ENCODE peak calls at places on chromosomes 2 and 18, in eight cellular contexts. One of them, this sample, is unnamed.

GRCh38 chr18:38981382-38981781 is 1415.8 kb upstream of the CELF4 start:
- DNase-seq in IMR-90: no peak
- DNase-seq in ovary: no peak
- DNase-seq in adrenal gland: no peak
- DNase-seq in heart left ventricle: no peak
- DNase-seq in uterus: no peak
- DNase-seq in transverse colon: no peak
- DNase-seq in tibial nerve: no peak
- DNase-seq in this sample: no peak

GRCh38 chr2:222774941-222775340 is 85.9 kb upstream of the ACSL3 start:
- DNase-seq in ovary: no peak
- DNase-seq in IMR-90: no peak
- DNase-seq in tibial nerve: no peak
- DNase-seq in heart left ventricle: no peak
- DNase-seq in transverse colon: no peak
- DNase-seq in adrenal gland: no peak
- DNase-seq in uterus: no peak
- DNase-seq in this sample: no peak

GRCh38 chr2:7007846-7008741 is 90.9 kb downstream of the RNF144A start:
- DNase-seq in heart left ventricle: peak; percentile 91
- DNase-seq in uterus: peak; percentile 85
- DNase-seq in adrenal gland: peak; percentile 98
- DNase-seq in tibial nerve: peak; percentile 91
- DNase-seq in transverse colon: peak; percentile 73
- DNase-seq in ovary: peak; percentile 75
- DNase-seq in IMR-90: no peak
- DNase-seq in this sample: no peak

GRCh38 chr2:20147351-20147750 is 77.6 kb downstream of the SDC1 start:
- DNase-seq in uterus: no peak
- DNase-seq in IMR-90: no peak
- DNase-seq in heart left ventricle: no peak
- DNase-seq in transverse colon: no peak
- DNase-seq in tibial nerve: no peak
- DNase-seq in adrenal gland: no peak
- DNase-seq in ovary: no peak
- DNase-seq in this sample: no peak

GRCh38 chr2:167135691-167136090 is 247.4 kb downstream of the XIRP2 start:
- DNase-seq in ovary: no peak
- DNase-seq in uterus: no peak
- DNase-seq in transverse colon: no peak
- DNase-seq in adrenal gland: no peak
- DNase-seq in IMR-90: peak; percentile 55
- DNase-seq in tibial nerve: no peak
- DNase-seq in heart left ventricle: no peak
- DNase-seq in this sample: no peak

GRCh38 chr2:177295479-177295878 is 31.0 kb upstream of the NFE2L2 start:
- DNase-seq in ovary: peak; percentile 37
- DNase-seq in tibial nerve: no peak
- DNase-seq in transverse colon: no peak
- DNase-seq in IMR-90: peak; percentile 79
- DNase-seq in adrenal gland: no peak
- DNase-seq in heart left ventricle: no peak
- DNase-seq in uterus: peak; percentile 68
- DNase-seq in this sample: no peak

GRCh38 chr2:66582975-66583842 is 148.3 kb downstream of the MEIS1 start:
- DNase-seq in tibial nerve: no peak
- DNase-seq in IMR-90: peak; percentile 55
- DNase-seq in uterus: peak; percentile 44
- DNase-seq in heart left ventricle: no peak
- DNase-seq in ovary: no peak
- DNase-seq in transverse colon: no peak
- DNase-seq in adrenal gland: peak; percentile 39
- DNase-seq in this sample: no peak

GRCh38 chr2:120914839-120915521 is 179.3 kb downstream of the GLI2 start:
- DNase-seq in tibial nerve: peak; percentile 68
- DNase-seq in uterus: peak; percentile 80
- DNase-seq in IMR-90: peak; percentile 94
- DNase-seq in ovary: peak; percentile 88
- DNase-seq in heart left ventricle: peak; percentile 83
- DNase-seq in adrenal gland: peak; percentile 88
- DNase-seq in transverse colon: peak; percentile 56
- DNase-seq in this sample: peak; percentile 93

GRCh38 chr2:146602856-146603255 is 1242.0 kb upstream of the ACVR2A start:
- DNase-seq in uterus: no peak
- DNase-seq in tibial nerve: no peak
- DNase-seq in adrenal gland: no peak
- DNase-seq in ovary: no peak
- DNase-seq in heart left ventricle: no peak
- DNase-seq in transverse colon: no peak
- DNase-seq in IMR-90: peak; percentile 52
- DNase-seq in this sample: no peak

GRCh38 chr2:205903549-205904129 is 182.3 kb downstream of the INO80D start:
- DNase-seq in adrenal gland: peak; percentile 57
- DNase-seq in ovary: no peak
- DNase-seq in IMR-90: no peak
- DNase-seq in heart left ventricle: no peak
- DNase-seq in uterus: no peak
- DNase-seq in tibial nerve: no peak
- DNase-seq in transverse colon: peak; percentile 74
- DNase-seq in this sample: no peak

GRCh38 chr2:104026726-104027125 is 827.2 kb upstream of the POU3F3 start:
- DNase-seq in uterus: no peak
- DNase-seq in tibial nerve: no peak
- DNase-seq in ovary: no peak
- DNase-seq in transverse colon: no peak
- DNase-seq in adrenal gland: no peak
- DNase-seq in heart left ventricle: no peak
- DNase-seq in IMR-90: no peak
- DNase-seq in this sample: no peak

DNA sequence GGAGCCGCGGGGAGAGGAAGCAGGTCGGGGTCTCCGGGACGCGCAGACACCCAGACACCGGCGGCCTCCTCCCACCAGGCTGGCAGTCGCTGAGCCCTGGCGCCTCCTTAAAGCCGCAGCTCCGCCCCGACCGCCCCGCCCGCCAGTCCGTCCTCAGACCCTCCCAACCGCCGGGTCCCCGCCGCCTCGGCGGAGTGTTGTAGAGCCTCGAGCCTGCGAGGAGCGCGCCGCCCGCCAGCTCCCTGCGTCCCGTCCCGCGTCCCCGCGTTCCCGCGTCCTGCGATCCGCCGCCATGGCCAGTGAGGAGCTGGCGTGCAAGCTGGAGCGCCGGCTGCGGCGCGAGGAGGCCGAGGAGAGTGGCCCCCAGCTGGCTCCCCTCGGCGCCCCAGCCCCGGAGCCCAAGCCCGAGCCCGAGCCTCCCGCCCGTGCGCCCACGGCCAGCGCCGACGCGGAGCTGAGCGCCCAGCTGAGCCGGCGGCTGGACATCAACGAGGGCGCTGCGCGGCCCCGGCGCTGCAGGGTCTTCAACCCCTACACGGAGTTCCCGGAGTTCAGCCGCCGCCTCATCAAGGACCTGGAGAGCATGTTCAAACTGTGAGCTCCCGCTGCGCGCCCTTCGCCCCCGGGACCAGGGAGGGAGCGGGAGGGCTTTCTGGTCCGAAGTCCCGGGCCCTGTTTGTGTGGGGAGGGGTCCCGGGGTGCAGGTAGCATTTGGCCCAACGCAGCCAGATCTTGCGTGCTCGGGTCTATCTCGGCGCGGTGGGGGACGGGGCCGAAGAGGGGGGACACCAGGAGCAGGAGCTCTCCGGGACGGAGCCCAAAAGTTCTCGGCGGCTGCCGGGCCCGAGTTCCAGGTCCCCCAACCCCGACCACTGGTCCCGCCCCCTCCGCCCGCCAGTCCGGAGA is at the start of gene EFHD1:
- DNase-seq in tibial nerve: peak; percentile 70
- DNase-seq in heart left ventricle: peak; percentile 86
- DNase-seq in ovary: peak; percentile 88
- DNase-seq in adrenal gland: peak; percentile 52
- DNase-seq in transverse colon: peak; percentile 75
- DNase-seq in IMR-90: peak; percentile 34
- DNase-seq in uterus: peak; percentile 86
- DNase-seq in this sample: no peak
- TF ChIP-seq POLR2A in tibial nerve: no peak
- TF ChIP-seq POLR2A in heart left ventricle: no peak
- TF ChIP-seq POLR2A in ovary: peak; percentile 58
- TF ChIP-seq POLR2A in adrenal gland: no peak
- TF ChIP-seq POLR2A in transverse colon: peak; percentile 43
- TF ChIP-seq POLR2A in IMR-90: no peak
- TF ChIP-seq POLR2A in uterus: peak; percentile 77
- TF ChIP-seq POLR2A in this sample: no peak

GRCh38 chr2:138502253-138503086 is 900 bp downstream of the SPOPL start:
- DNase-seq in transverse colon: no peak
- DNase-seq in heart left ventricle: no peak
- DNase-seq in IMR-90: no peak
- DNase-seq in uterus: no peak
- DNase-seq in tibial nerve: no peak
- DNase-seq in ovary: no peak
- DNase-seq in adrenal gland: no peak
- DNase-seq in this sample: no peak

GRCh38 chr2:138503652-138504051 is 2.1 kb downstream of the SPOPL start:
- DNase-seq in tibial nerve: no peak
- DNase-seq in heart left ventricle: no peak
- DNase-seq in ovary: no peak
- DNase-seq in uterus: no peak
- DNase-seq in transverse colon: no peak
- DNase-seq in IMR-90: no peak
- DNase-seq in adrenal gland: no peak
- DNase-seq in this sample: no peak

GRCh38 chr2:138504092-138504491 is 2.5 kb downstream of the SPOPL start:
- DNase-seq in heart left ventricle: no peak
- DNase-seq in uterus: no peak
- DNase-seq in tibial nerve: no peak
- DNase-seq in adrenal gland: no peak
- DNase-seq in transverse colon: no peak
- DNase-seq in ovary: no peak
- DNase-seq in IMR-90: no peak
- DNase-seq in this sample: no peak

GRCh38 chr2:138501427-138502252 is at the start of gene SPOPL:
- DNase-seq in transverse colon: peak; percentile 95
- DNase-seq in tibial nerve: peak; percentile 81
- DNase-seq in heart left ventricle: peak; percentile 94
- DNase-seq in ovary: peak; percentile 88
- DNase-seq in uterus: peak; percentile 88
- DNase-seq in IMR-90: peak; percentile 74
- DNase-seq in adrenal gland: peak; percentile 92
- DNase-seq in this sample: peak; percentile 96

GRCh38 chr2:138503087-138503442 is 1.5 kb downstream of the SPOPL start:
- DNase-seq in IMR-90: no peak
- DNase-seq in heart left ventricle: no peak
- DNase-seq in ovary: no peak
- DNase-seq in tibial nerve: no peak
- DNase-seq in uterus: no peak
- DNase-seq in transverse colon: no peak
- DNase-seq in adrenal gland: no peak
- DNase-seq in this sample: no peak
- H3K27ac ChIP-seq in IMR-90: no peak overlapping the region
- H3K27ac ChIP-seq in heart left ventricle: peak overlapping the region; percentile 89
- H3K27ac ChIP-seq in ovary: no peak overlapping the region
- H3K27ac ChIP-seq in tibial nerve: no peak overlapping the region
- H3K27ac ChIP-seq in uterus: peak overlapping the region; percentile 88
- H3K27ac ChIP-seq in transverse colon: peak overlapping the region; percentile 93
- H3K27ac ChIP-seq in adrenal gland: peak overlapping the region; percentile 84
- H3K27ac ChIP-seq in this sample: peak overlapping the region; percentile 91

GRCh38 chr18:44681611-44682010 is 923 bp downstream of the SETBP1 start:
- DNase-seq in transverse colon: no peak
- DNase-seq in adrenal gland: no peak
- DNase-seq in heart left ventricle: no peak
- DNase-seq in ovary: no peak
- DNase-seq in uterus: no peak
- DNase-seq in tibial nerve: no peak
- DNase-seq in IMR-90: no peak
- DNase-seq in this sample: no peak
- H3K27me3 ChIP-seq in transverse colon: no peaks in the 10 kb centered on the region
- H3K27me3 ChIP-seq in adrenal gland: no peaks in the 10 kb centered on the region
- H3K27me3 ChIP-seq in heart left ventricle: no peaks in the 10 kb centered on the region
- H3K27me3 ChIP-seq in ovary: no peaks in the 10 kb centered on the region
- H3K27me3 ChIP-seq in uterus: no peaks in the 10 kb centered on the region
- H3K27me3 ChIP-seq in tibial nerve: no peaks in the 10 kb centered on the region
- H3K27me3 ChIP-seq in IMR-90: peaks cover 21% of the 10 kb centered on the region
- H3K27me3 ChIP-seq in this sample: no peaks in the 10 kb centered on the region

GRCh38 chr2:240585681-240586197 is 795 bp upstream of the CAPN10 start:
- DNase-seq in uterus: no peak
- DNase-seq in ovary: no peak
- DNase-seq in adrenal gland: no peak
- DNase-seq in transverse colon: no peak
- DNase-seq in heart left ventricle: no peak
- DNase-seq in IMR-90: no peak
- DNase-seq in tibial nerve: no peak
- DNase-seq in this sample: no peak

GRCh38 chr2:240588006-240588655 is 1.6 kb downstream of the CAPN10 start:
- DNase-seq in heart left ventricle: no peak
- DNase-seq in tibial nerve: no peak
- DNase-seq in IMR-90: no peak
- DNase-seq in uterus: no peak
- DNase-seq in transverse colon: no peak
- DNase-seq in adrenal gland: no peak
- DNase-seq in ovary: no peak
- DNase-seq in this sample: no peak

GRCh38 chr2:240585101-240585500 is 1.4 kb upstream of the CAPN10 start:
- DNase-seq in ovary: no peak
- DNase-seq in tibial nerve: no peak
- DNase-seq in adrenal gland: no peak
- DNase-seq in IMR-90: no peak
- DNase-seq in transverse colon: peak; percentile 37
- DNase-seq in heart left ventricle: no peak
- DNase-seq in uterus: no peak
- DNase-seq in this sample: no peak

GRCh38 chr2:240586919-240587800 is 626 bp downstream of the CAPN10 start:
- DNase-seq in uterus: peak; percentile 48
- DNase-seq in tibial nerve: no peak
- DNase-seq in heart left ventricle: no peak
- DNase-seq in transverse colon: peak; percentile 65
- DNase-seq in ovary: no peak
- DNase-seq in IMR-90: no peak
- DNase-seq in adrenal gland: peak; percentile 61
- DNase-seq in this sample: no peak

DNA sequence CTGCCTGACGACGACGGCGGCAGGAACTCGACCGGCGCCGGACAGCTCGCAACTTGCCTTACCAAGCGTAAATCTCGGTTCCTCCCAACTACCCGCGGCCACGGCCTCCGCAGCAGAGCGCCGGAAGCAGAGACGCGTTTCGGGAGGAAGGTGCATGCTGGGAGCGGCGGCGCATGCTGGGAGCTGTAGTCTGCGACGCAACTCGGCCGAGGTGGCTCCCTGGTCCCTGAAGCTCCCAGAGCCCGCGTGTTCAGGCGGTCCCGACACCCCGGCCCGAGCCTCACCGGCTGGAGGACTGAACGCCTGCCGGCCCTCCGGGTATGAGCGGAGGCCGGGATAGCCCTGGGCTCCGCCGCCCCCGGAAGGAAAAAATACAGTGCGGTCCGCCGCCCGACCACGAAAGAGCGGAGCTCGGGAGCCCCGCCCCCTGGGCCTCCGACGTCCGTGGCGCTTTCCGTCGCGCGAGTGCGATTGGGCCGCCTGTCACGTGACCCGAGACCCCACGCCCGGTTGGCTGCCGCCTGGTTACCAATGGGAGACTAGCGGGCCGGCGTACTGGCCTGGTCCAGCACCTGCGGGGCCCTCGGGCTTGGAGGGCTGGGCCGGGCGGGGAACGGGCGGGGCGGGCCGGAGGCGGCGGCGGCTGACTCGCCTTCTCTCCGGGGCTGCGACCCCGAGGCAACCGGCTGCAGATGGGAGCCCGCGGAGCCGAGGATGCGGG is at the start of gene CAPN10:
- DNase-seq in tibial nerve: peak; percentile 95
- DNase-seq in ovary: peak; percentile 97
- DNase-seq in adrenal gland: peak; percentile 98
- DNase-seq in heart left ventricle: peak; percentile 99
- DNase-seq in transverse colon: peak; percentile 99
- DNase-seq in uterus: peak; percentile 97
- DNase-seq in IMR-90: peak; percentile 92
- DNase-seq in this sample: peak; percentile 100
- TF ChIP-seq POLR2A in tibial nerve: peak; percentile 60
- TF ChIP-seq POLR2A in ovary: peak; percentile 44
- TF ChIP-seq POLR2A in adrenal gland: peak; percentile 47
- TF ChIP-seq POLR2A in heart left ventricle: no peak
- TF ChIP-seq POLR2A in transverse colon: peak; percentile 72
- TF ChIP-seq POLR2A in uterus: peak; percentile 61
- TF ChIP-seq POLR2A in IMR-90: peak; percentile 82
- TF ChIP-seq POLR2A in this sample: no peak